ENCODE peak calls at places on chromosomes 3 and 15, in eight cellular contexts. W is activated CD8-positive, alpha-beta memory T cell treated with anti-CD3 and anti-CD28 coated beads for 48 hours; D is upper lobe of right lung; U is breast epithelium; L is germinal center; M is uterus; I is activated CD4-positive, alpha-beta T cell treated with anti-CD3 and anti-CD28 coated beads, Interleukin-2, amount 50 U/mL, for 4 hours; E is ACHN. Z is an unnamed sample.

GRCh38 chr15:63858881-63859280 is 25.1 kb upstream of the HERC1 start:
- DNase-seq in W (no peak), D (no peak), U (no peak), L (no peak), M (no peak), I (no peak), E (no peak), Z (no peak)

GRCh38 chr3:177603137-177603603 is 405.9 kb upstream of the TBL1XR1 start:
- DNase-seq in W (no peak), D (no peak), U (no peak), L (no peak), M (no peak), I (no peak), E (no peak), Z (no peak)

GRCh38 chr3:64262574-64263114 is 37.4 kb upstream of the PRICKLE2 start:
- DNase-seq in W (no peak), D (no peak), U (no peak), L (no peak), M (no peak), I (no peak), E (no peak), Z (no peak)

GRCh38 chr3:126117786-126118185 is 33.9 kb upstream of the SLC41A3 start:
- DNase-seq in W (no peak), D (peak; percentile 46), U (no peak), L (no peak), M (peak; percentile 4), I (no peak), E (no peak), Z (no peak)

GRCh38 chr15:73305331-73306211 is 63.2 kb downstream of the HCN4 start:
- DNase-seq in W (no peak), D (no peak), U (no peak), L (peak; percentile 21), M (no peak), I (no peak), E (peak; percentile 59), Z (peak; percentile 71)

GRCh38 chr3:136994772-136995516 is 37.2 kb downstream of the IL20RB start:
- DNase-seq in W (no peak), D (peak; percentile 88), U (peak; percentile 96), L (no peak), M (peak; percentile 82), I (no peak), E (no peak), Z (peak; percentile 89)

GRCh38 chr15:58293622-58294550 is 137.9 kb upstream of the LIPC start:
- DNase-seq in W (no peak), D (no peak), U (no peak), L (no peak), M (no peak), I (no peak), E (no peak), Z (no peak)

GRCh38 chr3:125960456-125961288 is 8.3 kb upstream of the ROPN1B start:
- DNase-seq in W (no peak), D (peak; percentile 54), U (no peak), L (no peak), M (no peak), I (no peak), E (no peak), Z (no peak)

GRCh38 chr3:11350374-11350773 is 78.2 kb downstream of the ATG7 start:
- DNase-seq in W (no peak), D (no peak), U (no peak), L (no peak), M (no peak), I (no peak), E (no peak), Z (no peak)

GRCh38 chr3:41522620-41523019 is 323.3 kb downstream of the CTNNB1 start:
- DNase-seq in W (no peak), D (no peak), U (no peak), L (no peak), M (no peak), I (no peak), E (no peak), Z (no peak)

GRCh38 chr3:130929827-130930226 is 35.9 kb downstream of the ATP2C1 start:
- DNase-seq in W (no peak), D (no peak), U (no peak), L (no peak), M (no peak), I (no peak), E (no peak), Z (no peak)

GRCh38 chr3:191987951-191988350 is 527.0 kb downstream of the PYDC2 start:
- DNase-seq in W (no peak), D (no peak), U (no peak), L (no peak), M (no peak), I (no peak), E (no peak), Z (no peak)

GRCh38 chr15:73946046-73946678 is 19.9 kb downstream of the LOXL1 start:
- DNase-seq in W (no peak), D (peak; percentile 45), U (no peak), L (no peak), M (no peak), I (no peak), E (no peak), Z (no peak)

GRCh38 chr15:31216210-31216911 is 110.3 kb upstream of the KLF13 start:
- DNase-seq in W (peak; percentile 16), D (peak; percentile 98), U (peak; percentile 77), L (peak; percentile 65), M (peak; percentile 84), I (peak; percentile 14), E (peak; percentile 85), Z (peak; percentile 15)

GRCh38 chr15:81492303-81492702 is 118.3 kb upstream of the TMC3 start:
- DNase-seq in W (no peak), D (no peak), U (peak; percentile 26), L (no peak), M (no peak), I (no peak), E (no peak), Z (no peak)

GRCh38 chr3:52455283-52456168 is at the start of gene NISCH:
- DNase-seq in W (peak; percentile 89), D (peak; percentile 96), U (peak; percentile 85), L (peak; percentile 96), M (peak; percentile 90), I (peak; percentile 97), E (peak; percentile 80), Z (peak; percentile 74)

GRCh38 chr15:88166330-88166993 is 90.1 kb downstream of the NTRK3 start:
- DNase-seq in W (no peak), D (no peak), U (no peak), L (peak; percentile 15), M (no peak), I (no peak), E (peak; percentile 28), Z (peak; percentile 10)

GRCh38 chr3:9373443-9373842 is 10.6 kb downstream of the THUMPD3 start:
- DNase-seq in W (no peak), D (no peak), U (no peak), L (no peak), M (no peak), I (no peak), E (no peak), Z (no peak)

GRCh38 chr3:151871639-151872468 is 1.6 kb upstream of the SUCNR1 start:
- DNase-seq in W (no peak), D (no peak), U (no peak), L (peak; percentile 64), M (no peak), I (no peak), E (no peak), Z (peak; percentile 38)

GRCh38 chr15:93071469-93071891 is 17.5 kb downstream of the RGMA start:
- DNase-seq in W (no peak), D (no peak), U (no peak), L (no peak), M (no peak), I (no peak), E (no peak), Z (no peak)

GRCh38 chr15:67091073-67091965 is 25.9 kb downstream of the SMAD3 start:
- DNase-seq in W (peak; percentile 60), D (no peak), U (no peak), L (no peak), M (peak; percentile 71), I (peak; percentile 46), E (peak; percentile 92), Z (no peak)

GRCh38 chr3:54897028-54897711 is 30.7 kb downstream of the LRTM1 start:
- DNase-seq in W (no peak), D (no peak), U (no peak), L (no peak), M (no peak), I (no peak), E (no peak), Z (no peak)

GRCh38 chr3:182303169-182303568 is 490.1 kb upstream of the ATP11B start:
- DNase-seq in W (no peak), D (no peak), U (no peak), L (no peak), M (no peak), I (no peak), E (no peak), Z (no peak)

GRCh38 chr3:13571264-13571663 is 22.3 kb downstream of the FBLN2 start:
- DNase-seq in W (no peak), D (no peak), U (no peak), L (no peak), M (no peak), I (no peak), E (no peak), Z (no peak)

Z was measured in A673.